ENCODE peak calls at places on chromosome 22, in six cellular contexts. One of them, this sample, is unnamed.

GRCh38 chr22:22870577-22871398 is 16.8 kb upstream of the IGLL5 start:
- DNase-seq in pancreas: no peak
- DNase-seq in cardiac fibroblast: peak
- DNase-seq in tibial nerve: no peak
- DNase-seq in body of pancreas: no peak
- DNase-seq in left ventricle myocardium inferior: no peak
- DNase-seq in this sample: no peak

GRCh38 chr22:44102856-44103255 is 77.9 kb upstream of the PARVG start:
- DNase-seq in pancreas: no peak
- DNase-seq in cardiac fibroblast: no peak
- DNase-seq in tibial nerve: no peak
- DNase-seq in body of pancreas: no peak
- DNase-seq in left ventricle myocardium inferior: no peak
- DNase-seq in this sample: peak

GRCh38 chr22:35729309-35729698 is 11.6 kb downstream of the APOL5 start:
- DNase-seq in pancreas: no peak
- DNase-seq in cardiac fibroblast: no peak
- DNase-seq in tibial nerve: no peak
- DNase-seq in body of pancreas: no peak
- DNase-seq in left ventricle myocardium inferior: no peak
- DNase-seq in this sample: no peak

GRCh38 chr22:27387561-27387960 is 414.0 kb downstream of the MN1 start:
- DNase-seq in pancreas: no peak
- DNase-seq in cardiac fibroblast: no peak
- DNase-seq in tibial nerve: no peak
- DNase-seq in body of pancreas: no peak
- DNase-seq in left ventricle myocardium inferior: no peak
- DNase-seq in this sample: no peak

GRCh38 chr22:50686794-50687193 is 14.2 kb downstream of the SHANK3 start:
- DNase-seq in pancreas: no peak
- DNase-seq in cardiac fibroblast: no peak
- DNase-seq in tibial nerve: no peak
- DNase-seq in body of pancreas: no peak
- DNase-seq in left ventricle myocardium inferior: no peak
- DNase-seq in this sample: no peak

GRCh38 chr22:48082284-48082683 is 1319.8 kb downstream of the TBC1D22A start:
- DNase-seq in pancreas: no peak
- DNase-seq in cardiac fibroblast: no peak
- DNase-seq in tibial nerve: no peak
- DNase-seq in body of pancreas: no peak
- DNase-seq in left ventricle myocardium inferior: no peak
- DNase-seq in this sample: no peak

GRCh38 chr22:48251629-48252028 is 1489.2 kb downstream of the TBC1D22A start:
- DNase-seq in pancreas: no peak
- DNase-seq in cardiac fibroblast: no peak
- DNase-seq in tibial nerve: no peak
- DNase-seq in body of pancreas: no peak
- DNase-seq in left ventricle myocardium inferior: no peak
- DNase-seq in this sample: no peak

GRCh38 chr22:44608606-44609226 is 93.3 kb upstream of the PRR5 start:
- DNase-seq in pancreas: peak
- DNase-seq in cardiac fibroblast: no peak
- DNase-seq in tibial nerve: no peak
- DNase-seq in body of pancreas: no peak
- DNase-seq in left ventricle myocardium inferior: no peak
- DNase-seq in this sample: peak

GRCh38 chr22:35904752-35905151 is 123.9 kb downstream of the RBFOX2 start:
- DNase-seq in pancreas: no peak
- DNase-seq in cardiac fibroblast: no peak
- DNase-seq in tibial nerve: no peak
- DNase-seq in body of pancreas: no peak
- DNase-seq in left ventricle myocardium inferior: no peak
- DNase-seq in this sample: no peak

GRCh38 chr22:47354668-47355387 is 592.4 kb downstream of the TBC1D22A start:
- DNase-seq in pancreas: no peak
- DNase-seq in cardiac fibroblast: no peak
- DNase-seq in tibial nerve: no peak
- DNase-seq in body of pancreas: no peak
- DNase-seq in left ventricle myocardium inferior: no peak
- DNase-seq in this sample: no peak

GRCh38 chr22:22886546-22886945 is 1.1 kb upstream of the IGLL5 start:
- DNase-seq in pancreas: no peak
- DNase-seq in cardiac fibroblast: no peak
- DNase-seq in tibial nerve: no peak
- DNase-seq in body of pancreas: no peak
- DNase-seq in left ventricle myocardium inferior: no peak
- DNase-seq in this sample: no peak

GRCh38 chr22:45572444-45572843 is 69.8 kb downstream of the FBLN1 start:
- DNase-seq in pancreas: no peak
- DNase-seq in cardiac fibroblast: peak
- DNase-seq in tibial nerve: no peak
- DNase-seq in body of pancreas: no peak
- DNase-seq in left ventricle myocardium inferior: no peak
- DNase-seq in this sample: no peak

GRCh38 chr22:19811211-19811621 is 43.5 kb downstream of the GNB1L start:
- DNase-seq in pancreas: no peak
- DNase-seq in cardiac fibroblast: no peak
- DNase-seq in tibial nerve: no peak
- DNase-seq in body of pancreas: no peak
- DNase-seq in left ventricle myocardium inferior: no peak
- DNase-seq in this sample: peak

GRCh38 chr22:50192056-50192824 is 6.5 kb downstream of the TRABD start:
- DNase-seq in pancreas: peak
- DNase-seq in cardiac fibroblast: no peak
- DNase-seq in tibial nerve: no peak
- DNase-seq in body of pancreas: peak
- DNase-seq in left ventricle myocardium inferior: no peak
- DNase-seq in this sample: no peak

GRCh38 chr22:50738649-50739227 is 734 bp downstream of the ACR start:
- DNase-seq in pancreas: no peak
- DNase-seq in cardiac fibroblast: no peak
- DNase-seq in tibial nerve: peak
- DNase-seq in body of pancreas: no peak
- DNase-seq in left ventricle myocardium inferior: no peak
- DNase-seq in this sample: no peak

GRCh38 chr22:46501701-46502100 is 35.7 kb downstream of the CELSR1 start:
- DNase-seq in pancreas: no peak
- DNase-seq in cardiac fibroblast: peak
- DNase-seq in tibial nerve: no peak
- DNase-seq in body of pancreas: no peak
- DNase-seq in left ventricle myocardium inferior: no peak
- DNase-seq in this sample: no peak

GRCh38 chr22:44427506-44428470 is 70.2 kb downstream of the RTL6 start:
- DNase-seq in pancreas: no peak
- DNase-seq in cardiac fibroblast: no peak
- DNase-seq in tibial nerve: no peak
- DNase-seq in body of pancreas: no peak
- DNase-seq in left ventricle myocardium inferior: no peak
- DNase-seq in this sample: peak

GRCh38 chr22:20093437-20093836 is 13.4 kb downstream of the DGCR8 start:
- DNase-seq in pancreas: no peak
- DNase-seq in cardiac fibroblast: no peak
- DNase-seq in tibial nerve: no peak
- DNase-seq in body of pancreas: peak
- DNase-seq in left ventricle myocardium inferior: peak
- DNase-seq in this sample: peak

GRCh38 chr22:46065733-46066454 is 84.4 kb upstream of the PPARA start:
- DNase-seq in pancreas: no peak
- DNase-seq in cardiac fibroblast: peak
- DNase-seq in tibial nerve: no peak
- DNase-seq in body of pancreas: no peak
- DNase-seq in left ventricle myocardium inferior: no peak
- DNase-seq in this sample: no peak

GRCh38 chr22:49476176-49476575 is 351.5 kb downstream of the BRD1 start:
- DNase-seq in pancreas: no peak
- DNase-seq in cardiac fibroblast: no peak
- DNase-seq in tibial nerve: no peak
- DNase-seq in body of pancreas: no peak
- DNase-seq in left ventricle myocardium inferior: no peak
- DNase-seq in this sample: no peak

GRCh38 chr22:42296381-42296853 is 26.0 kb upstream of the TCF20 start:
- DNase-seq in pancreas: no peak
- DNase-seq in cardiac fibroblast: no peak
- DNase-seq in tibial nerve: no peak
- DNase-seq in body of pancreas: no peak
- DNase-seq in left ventricle myocardium inferior: peak
- DNase-seq in this sample: no peak
- TF ChIP-seq CTCF in pancreas: no peak
- TF ChIP-seq CTCF in cardiac fibroblast: no peak
- TF ChIP-seq CTCF in tibial nerve: no peak
- TF ChIP-seq CTCF in body of pancreas: no peak
- TF ChIP-seq CTCF in left ventricle myocardium inferior: no peak
- TF ChIP-seq CTCF in this sample: no peak

DNA sequence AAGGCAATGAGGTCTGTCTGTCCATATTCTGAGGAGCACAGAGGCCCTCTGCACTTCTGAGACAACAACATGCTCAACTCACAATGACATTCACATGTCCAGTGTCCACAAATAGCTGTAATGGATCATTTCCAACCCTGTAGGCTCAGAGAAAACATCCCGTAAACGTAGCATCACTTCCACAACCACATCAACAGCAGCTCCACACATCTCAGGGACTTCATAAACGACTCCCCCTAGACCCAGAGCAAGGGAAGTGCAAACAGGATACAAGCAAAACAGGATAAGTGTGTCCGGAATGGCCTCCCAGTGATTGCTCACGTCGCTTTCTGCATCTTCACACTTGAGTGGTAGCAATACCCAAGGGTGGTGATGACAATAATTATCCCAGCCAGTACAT is 100.2 kb downstream of the SYN3 start:
- DNase-seq in pancreas: no peak
- DNase-seq in cardiac fibroblast: no peak
- DNase-seq in tibial nerve: no peak
- DNase-seq in body of pancreas: no peak
- DNase-seq in left ventricle myocardium inferior: no peak
- DNase-seq in this sample: no peak
- TF ChIP-seq CTCF in pancreas: no peak
- TF ChIP-seq CTCF in cardiac fibroblast: no peak
- TF ChIP-seq CTCF in tibial nerve: no peak
- TF ChIP-seq CTCF in body of pancreas: no peak
- TF ChIP-seq CTCF in left ventricle myocardium inferior: peak
- TF ChIP-seq CTCF in this sample: peak

GRCh38 chr22:21450320-21450831 is 16.8 kb upstream of the TMEM191C start:
- DNase-seq in pancreas: peak
- DNase-seq in cardiac fibroblast: no peak
- DNase-seq in tibial nerve: peak
- DNase-seq in body of pancreas: peak
- DNase-seq in left ventricle myocardium inferior: no peak
- DNase-seq in this sample: peak
- TF ChIP-seq CTCF in pancreas: no peak
- TF ChIP-seq CTCF in cardiac fibroblast: no peak
- TF ChIP-seq CTCF in tibial nerve: no peak
- TF ChIP-seq CTCF in body of pancreas: no peak
- TF ChIP-seq CTCF in left ventricle myocardium inferior: no peak
- TF ChIP-seq CTCF in this sample: no peak

GRCh38 chr22:26264162-26264561 is 94.9 kb downstream of the SEZ6L start:
- DNase-seq in pancreas: no peak
- DNase-seq in cardiac fibroblast: no peak
- DNase-seq in tibial nerve: no peak
- DNase-seq in body of pancreas: no peak
- DNase-seq in left ventricle myocardium inferior: no peak
- DNase-seq in this sample: no peak

GRCh38 chr22:26259510-26259909 is 90.2 kb downstream of the SEZ6L start:
- DNase-seq in pancreas: no peak
- DNase-seq in cardiac fibroblast: peak
- DNase-seq in tibial nerve: no peak
- DNase-seq in body of pancreas: peak
- DNase-seq in left ventricle myocardium inferior: no peak
- DNase-seq in this sample: no peak
- TF ChIP-seq CTCF in pancreas: no peak
- TF ChIP-seq CTCF in cardiac fibroblast: no peak
- TF ChIP-seq CTCF in tibial nerve: no peak
- TF ChIP-seq CTCF in body of pancreas: no peak
- TF ChIP-seq CTCF in left ventricle myocardium inferior: no peak
- TF ChIP-seq CTCF in this sample: no peak

GRCh38 chr22:31451709-31452571 is 37.7 kb downstream of the EIF4ENIF1 start:
- DNase-seq in pancreas: no peak
- DNase-seq in cardiac fibroblast: peak
- DNase-seq in tibial nerve: no peak
- DNase-seq in body of pancreas: no peak
- DNase-seq in left ventricle myocardium inferior: no peak
- DNase-seq in this sample: no peak
- TF ChIP-seq CTCF in pancreas: no peak
- TF ChIP-seq CTCF in cardiac fibroblast: peak
- TF ChIP-seq CTCF in tibial nerve: peak
- TF ChIP-seq CTCF in body of pancreas: peak
- TF ChIP-seq CTCF in left ventricle myocardium inferior: peak
- TF ChIP-seq CTCF in this sample: peak

GRCh38 chr22:32733900-32734299 is 67.6 kb upstream of the TIMP3 start:
- DNase-seq in pancreas: no peak
- DNase-seq in cardiac fibroblast: no peak
- DNase-seq in tibial nerve: no peak
- DNase-seq in body of pancreas: no peak
- DNase-seq in left ventricle myocardium inferior: no peak
- DNase-seq in this sample: no peak
- TF ChIP-seq CTCF in pancreas: no peak
- TF ChIP-seq CTCF in cardiac fibroblast: no peak
- TF ChIP-seq CTCF in tibial nerve: no peak
- TF ChIP-seq CTCF in body of pancreas: no peak
- TF ChIP-seq CTCF in left ventricle myocardium inferior: no peak
- TF ChIP-seq CTCF in this sample: no peak

DNA sequence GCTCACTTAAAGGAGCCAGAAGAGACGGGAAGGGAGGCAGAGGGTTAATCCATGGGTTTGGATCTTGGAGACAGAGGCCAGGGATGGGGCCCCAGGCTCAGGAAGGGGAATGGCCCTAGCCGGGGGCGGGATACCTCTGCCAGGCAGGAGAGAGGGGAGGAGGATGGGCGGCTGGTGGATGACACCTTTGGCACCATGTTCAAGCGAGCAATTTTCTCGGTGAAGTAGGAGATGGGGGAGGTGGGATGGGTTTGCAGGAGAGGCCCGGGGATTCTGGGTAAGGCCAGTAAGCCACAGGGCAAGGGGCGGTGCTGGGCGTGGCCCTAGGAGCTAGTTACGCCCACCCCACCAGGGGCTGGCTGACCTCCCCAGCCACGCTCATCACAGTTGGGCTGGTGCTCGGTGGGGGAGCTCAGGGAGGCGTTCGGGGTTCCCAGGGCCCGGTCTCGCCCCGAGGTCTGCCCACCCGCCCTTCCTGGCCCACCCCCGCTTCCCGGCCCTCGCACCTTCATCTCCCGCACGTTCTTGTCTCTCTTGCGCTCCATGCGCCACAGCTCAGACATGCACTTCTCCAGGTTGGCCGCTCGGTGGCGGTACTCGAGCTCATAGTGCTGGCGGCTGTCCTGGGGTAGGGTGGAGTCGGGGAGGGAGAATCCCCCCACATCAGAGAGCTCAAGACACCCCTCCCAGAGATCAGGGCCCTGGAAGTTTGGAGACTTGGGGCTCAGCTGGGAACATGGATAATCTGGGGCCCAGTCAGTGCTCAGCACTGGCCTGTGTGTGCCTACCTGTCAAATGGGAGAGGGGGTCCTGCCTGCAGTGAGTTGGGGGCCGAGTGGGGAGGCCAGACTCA is 12.7 kb downstream of the BAIAP2L2 start:
- DNase-seq in pancreas: peak
- DNase-seq in cardiac fibroblast: no peak
- DNase-seq in tibial nerve: no peak
- DNase-seq in body of pancreas: no peak
- DNase-seq in left ventricle myocardium inferior: no peak
- DNase-seq in this sample: peak
- TF ChIP-seq CTCF in pancreas: no peak
- TF ChIP-seq CTCF in cardiac fibroblast: peak
- TF ChIP-seq CTCF in tibial nerve: peak
- TF ChIP-seq CTCF in body of pancreas: no peak
- TF ChIP-seq CTCF in left ventricle myocardium inferior: peak
- TF ChIP-seq CTCF in this sample: peak

GRCh38 chr22:42901790-42902508 is 44.9 kb upstream of the ARFGAP3 start:
- DNase-seq in pancreas: no peak
- DNase-seq in cardiac fibroblast: no peak
- DNase-seq in tibial nerve: no peak
- DNase-seq in body of pancreas: no peak
- DNase-seq in left ventricle myocardium inferior: peak
- DNase-seq in this sample: no peak
- TF ChIP-seq CTCF in pancreas: no peak
- TF ChIP-seq CTCF in cardiac fibroblast: peak
- TF ChIP-seq CTCF in tibial nerve: no peak
- TF ChIP-seq CTCF in body of pancreas: peak
- TF ChIP-seq CTCF in left ventricle myocardium inferior: no peak
- TF ChIP-seq CTCF in this sample: peak

This sample was measured in lower lobe of right lung.